ENCODE peak calls at places on chromosomes 3 and 15, in eight cellular contexts. G is right cardiac atrium; S is psoas muscle; C is heart right ventricle; H is Caco-2; V is transverse colon; K is lower leg skin; F is naive thymus-derived CD4-positive, alpha-beta T cell. O is an unnamed sample.

GRCh38 chr15:70863450-70864218 is 9.7 kb upstream of the LARP6 start:
- DNase-seq in G (no peak), S (no peak), C (no peak), H (no peak), V (no peak), K (no peak), F (no peak), O (no peak)

GRCh38 chr3:149941946-149942345 is 28.7 kb downstream of the PFN2 start:
- DNase-seq in G (no peak), S (no peak), C (no peak), H (no peak), V (no peak), K (no peak), F (no peak), O (no peak)

GRCh38 chr15:55897560-55898336 is 95.7 kb downstream of the NEDD4 start:
- DNase-seq in G (peak; percentile 72), S (peak; percentile 47), C (peak; percentile 29), H (peak; percentile 55), V (peak; percentile 47), K (no peak), F (no peak), O (peak; percentile 72)

GRCh38 chr3:62046326-62046725 is 327.0 kb downstream of the FEZF2 start:
- DNase-seq in G (no peak), S (no peak), C (no peak), H (no peak), V (no peak), K (no peak), F (no peak), O (no peak)

GRCh38 chr3:60045686-60046085 is 995.9 kb upstream of the CFAP20DC start:
- DNase-seq in G (no peak), S (no peak), C (no peak), H (no peak), V (no peak), K (no peak), F (no peak), O (no peak)

GRCh38 chr3:126537730-126538281 is 13.9 kb downstream of the CHST13 start:
- DNase-seq in G (no peak), S (no peak), C (no peak), H (peak; percentile 15), V (peak; percentile 54), K (peak; percentile 78), F (no peak), O (no peak)

GRCh38 chr15:86555939-86556725 is 476.5 kb downstream of the AGBL1 start:
- DNase-seq in G (no peak), S (no peak), C (no peak), H (no peak), V (no peak), K (no peak), F (no peak), O (no peak)

GRCh38 chr15:100602822-100603393 is 519 bp downstream of the ASB7 start:
- DNase-seq in G (no peak), S (no peak), C (no peak), H (peak; percentile 68), V (peak; percentile 43), K (no peak), F (peak; percentile 43), O (peak; percentile 15)

GRCh38 chr3:22106213-22106867 is 355.3 kb upstream of the ZNF385D start:
- DNase-seq in G (no peak), S (no peak), C (no peak), H (no peak), V (no peak), K (no peak), F (no peak), O (no peak)

GRCh38 chr15:58309993-58310928 is 121.5 kb upstream of the LIPC start:
- DNase-seq in G (peak; percentile 79), S (no peak), C (peak; percentile 59), H (no peak), V (no peak), K (no peak), F (no peak), O (no peak)

GRCh38 chr15:42107483-42107882 is 13.1 kb upstream of the PLA2G4D start:
- DNase-seq in G (no peak), S (no peak), C (no peak), H (no peak), V (peak; percentile 92), K (no peak), F (no peak), O (no peak)

GRCh38 chr15:80404719-80405553 is 754 bp downstream of the ARNT2 start:
- DNase-seq in G (peak; percentile 72), S (peak; percentile 16), C (peak; percentile 30), H (no peak), V (no peak), K (no peak), F (no peak), O (peak; percentile 70)

GRCh38 chr15:68315035-68315434 is 37.5 kb downstream of the FEM1B start:
- DNase-seq in G (no peak), S (no peak), C (no peak), H (no peak), V (no peak), K (no peak), F (no peak), O (peak; percentile 4)

GRCh38 chr3:88092270-88092669 is 33.2 kb downstream of the ZNF654 start:
- DNase-seq in G (no peak), S (no peak), C (no peak), H (no peak), V (no peak), K (no peak), F (no peak), O (no peak)
- H3K4me3 ChIP-seq in G (no peak overlapping the region), S (no peak overlapping the region), C (no peak overlapping the region), H (no peak overlapping the region), V (no peak overlapping the region), K (no peak overlapping the region), F (no peak overlapping the region), O (no peak overlapping the region)

DNA sequence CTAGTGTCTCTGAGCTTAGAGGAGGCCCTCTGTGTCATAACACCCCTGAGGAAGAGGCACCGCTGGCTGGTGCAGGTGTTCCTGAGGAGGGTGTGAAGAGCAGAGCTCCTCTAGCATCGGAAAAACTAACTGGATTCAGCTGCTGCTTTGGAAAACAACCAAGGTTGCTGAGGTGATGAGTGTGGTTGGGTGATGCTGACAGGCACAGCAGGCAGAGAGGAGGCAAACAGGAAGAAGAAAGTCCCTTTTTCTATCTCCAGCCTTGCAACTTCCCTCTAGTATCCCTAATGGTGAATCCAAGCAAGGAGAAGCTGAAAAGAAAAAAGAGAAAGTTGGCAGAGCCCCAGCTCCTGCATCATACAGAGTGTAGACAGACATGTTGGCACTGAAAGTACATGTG is 3.8 kb upstream of the OR4F15 start:
- DNase-seq in G (no peak), S (no peak), C (no peak), H (no peak), V (no peak), K (no peak), F (no peak), O (no peak)
- H3K4me3 ChIP-seq in G (no peak overlapping the region), S (no peak overlapping the region), C (no peak overlapping the region), H (no peak overlapping the region), V (no peak overlapping the region), K (no peak overlapping the region), F (no peak overlapping the region), O (no peak overlapping the region)

DNA sequence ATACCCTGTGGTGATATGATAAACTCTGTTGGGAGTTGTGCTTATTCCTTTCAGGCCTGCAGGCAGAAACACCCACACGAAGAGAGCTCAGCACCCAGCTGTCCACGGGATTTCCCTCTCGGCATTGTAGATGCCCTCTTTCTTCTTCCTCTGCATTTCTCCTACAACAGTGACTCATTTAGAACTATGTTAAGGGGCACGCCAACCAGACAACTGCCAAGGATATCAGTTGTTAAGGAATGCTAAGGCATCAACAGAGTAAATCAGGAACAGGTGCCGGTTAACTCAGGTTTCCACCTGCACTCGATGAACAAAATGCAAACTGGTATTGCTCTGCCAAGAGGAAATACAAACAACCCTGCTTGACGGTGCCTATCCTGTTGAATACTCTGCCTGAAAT is 270.0 kb upstream of the PEX5L start:
- DNase-seq in G (no peak), S (no peak), C (no peak), H (no peak), V (no peak), K (no peak), F (no peak), O (no peak)
- H3K4me3 ChIP-seq in G (no peak overlapping the region), S (no peak overlapping the region), C (no peak overlapping the region), H (no peak overlapping the region), V (no peak overlapping the region), K (no peak overlapping the region), F (no peak overlapping the region), O (no peak overlapping the region)

DNA sequence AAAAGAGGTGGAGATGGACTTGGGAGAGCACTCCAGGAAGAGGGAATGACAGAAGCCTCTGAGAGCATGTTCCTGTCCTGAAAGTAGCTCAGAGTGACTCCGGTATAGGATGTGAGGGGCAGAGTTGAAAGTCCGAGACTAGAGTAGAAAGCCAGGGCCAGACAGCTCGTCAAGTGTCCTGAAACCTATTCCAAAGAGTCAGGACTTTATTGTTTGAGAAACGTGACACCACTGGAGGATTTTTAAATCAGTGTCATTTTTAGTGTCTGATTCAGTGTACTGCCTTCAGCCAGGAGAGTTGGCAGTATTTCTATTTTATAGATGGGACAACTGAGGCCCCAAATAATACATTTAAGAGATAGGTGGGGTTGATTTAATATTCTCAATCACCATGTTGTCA is 1.6 kb upstream of the RBMS3 start:
- DNase-seq in G (no peak), S (no peak), C (no peak), H (no peak), V (no peak), K (no peak), F (no peak), O (no peak)
- H3K4me3 ChIP-seq in G (peak overlapping the region; percentile 99), S (peak overlapping the region; percentile 76), C (no peak overlapping the region), H (no peak overlapping the region), V (no peak overlapping the region), K (no peak overlapping the region), F (no peak overlapping the region), O (no peak overlapping the region)

DNA sequence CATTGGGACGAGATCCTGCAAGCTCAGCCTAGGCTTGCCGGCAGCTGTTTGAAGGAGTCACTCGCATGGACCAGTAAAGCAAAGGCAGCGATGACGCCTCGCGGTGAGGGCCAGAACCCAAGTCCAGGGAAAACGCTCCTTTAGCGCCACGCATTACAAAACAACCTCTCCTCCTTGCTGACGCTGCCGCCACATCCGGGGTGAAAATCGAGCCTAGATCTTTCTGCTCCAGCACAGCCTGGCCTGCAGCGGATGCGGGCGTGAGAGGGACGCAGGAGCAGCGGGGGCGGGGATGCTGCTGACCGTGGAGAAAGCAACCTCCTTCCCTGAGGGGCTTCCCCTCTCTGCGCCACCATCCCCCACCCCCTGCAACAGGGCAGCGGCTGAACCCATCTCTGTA is 46.7 kb downstream of the CASR start:
- DNase-seq in G (peak; percentile 43), S (no peak), C (no peak), H (no peak), V (no peak), K (no peak), F (no peak), O (no peak)
- H3K4me3 ChIP-seq in G (no peak overlapping the region), S (no peak overlapping the region), C (no peak overlapping the region), H (no peak overlapping the region), V (no peak overlapping the region), K (no peak overlapping the region), F (no peak overlapping the region), O (no peak overlapping the region)